ENCODE peak calls at places on chromosome 16, in five cellular contexts. M is K562, X is HepG2, F is GM12878, P is H1. S is an unnamed sample.

GRCh38 chr16:1048442-1049112 is 24.0 kb upstream of the SSTR5 start:
- DNase-seq in M (peak; percentile 87), X (peak; percentile 14), F (no peak), P (peak; percentile 41), S (peak; percentile 68)

GRCh38 chr16:19709381-19710136 is 8.5 kb downstream of the KNOP1 start:
- DNase-seq in M (no peak), X (no peak), F (no peak), P (no peak), S (no peak)

GRCh38 chr16:30561212-30561816 is 3.1 kb upstream of the ZNF764 start:
- DNase-seq in M (no peak), X (no peak), F (no peak), P (no peak), S (no peak)

GRCh38 chr16:14354561-14355351 is 275.3 kb downstream of the PARN start:
- DNase-seq in M (no peak), X (no peak), F (peak; percentile 100), P (no peak), S (no peak)

GRCh38 chr16:4059969-4060368 is 56.3 kb downstream of the ADCY9 start:
- DNase-seq in M (no peak), X (no peak), F (no peak), P (no peak), S (no peak)

GRCh38 chr16:7372095-7372494 is 39.5 kb downstream of the RBFOX1 start:
- DNase-seq in M (no peak), X (no peak), F (no peak), P (no peak), S (no peak)

GRCh38 chr16:70267516-70267915 is 15.8 kb upstream of the EXOSC6 start:
- DNase-seq in M (peak; percentile 38), X (peak; percentile 72), F (no peak), P (no peak), S (peak; percentile 67)

GRCh38 chr16:48158296-48158695 is 2.5 kb upstream of the ABCC12 start:
- DNase-seq in M (no peak), X (peak; percentile 31), F (peak; percentile 48), P (no peak), S (peak; percentile 64)

GRCh38 chr16:84687715-84688114 is 12.1 kb upstream of the USP10 start:
- DNase-seq in M (no peak), X (no peak), F (peak; percentile 76), P (no peak), S (no peak)

GRCh38 chr16:79768594-79768993 is 168.1 kb upstream of the MAF start:
- DNase-seq in M (no peak), X (no peak), F (no peak), P (no peak), S (no peak)

GRCh38 chr16:87552772-87553171 is 49.5 kb upstream of the JPH3 start:
- DNase-seq in M (no peak), X (no peak), F (no peak), P (no peak), S (no peak)

GRCh38 chr16:6571044-6571443 is 761.6 kb upstream of the RBFOX1 start:
- DNase-seq in M (no peak), X (no peak), F (no peak), P (no peak), S (no peak)

GRCh38 chr16:11098601-11099377 is 154.4 kb downstream of the CLEC16A start:
- DNase-seq in M (no peak), X (no peak), F (no peak), P (no peak), S (no peak)
- H3K4me1 ChIP-seq in M (peaks cover 52% of the 10 kb centered on the region), X (peaks cover 22% of the 10 kb centered on the region), F (peaks cover 54% of the 10 kb centered on the region), P (no peaks in the 10 kb centered on the region), S (no peaks in the 10 kb centered on the region)

GRCh38 chr16:89828199-89828869 is at the start of gene SPIRE2:
- DNase-seq in M (peak; percentile 86), X (no peak), F (no peak), P (no peak), S (no peak)
- TF ChIP-seq HDAC2 in M (no peak), X (no peak), F (no peak), P (no peak), S (no peak)

GRCh38 chr16:2971134-2971984 is 2.2 kb downstream of the PAQR4 start:
- DNase-seq in M (no peak), X (no peak), F (no peak), P (no peak), S (no peak)
- H3K4me1 ChIP-seq in M (peaks cover 15% of the 10 kb centered on the region), X (peaks cover 17% of the 10 kb centered on the region), F (peaks cover 13% of the 10 kb centered on the region), P (no peaks in the 10 kb centered on the region), S (peaks cover 17% of the 10 kb centered on the region)

DNA sequence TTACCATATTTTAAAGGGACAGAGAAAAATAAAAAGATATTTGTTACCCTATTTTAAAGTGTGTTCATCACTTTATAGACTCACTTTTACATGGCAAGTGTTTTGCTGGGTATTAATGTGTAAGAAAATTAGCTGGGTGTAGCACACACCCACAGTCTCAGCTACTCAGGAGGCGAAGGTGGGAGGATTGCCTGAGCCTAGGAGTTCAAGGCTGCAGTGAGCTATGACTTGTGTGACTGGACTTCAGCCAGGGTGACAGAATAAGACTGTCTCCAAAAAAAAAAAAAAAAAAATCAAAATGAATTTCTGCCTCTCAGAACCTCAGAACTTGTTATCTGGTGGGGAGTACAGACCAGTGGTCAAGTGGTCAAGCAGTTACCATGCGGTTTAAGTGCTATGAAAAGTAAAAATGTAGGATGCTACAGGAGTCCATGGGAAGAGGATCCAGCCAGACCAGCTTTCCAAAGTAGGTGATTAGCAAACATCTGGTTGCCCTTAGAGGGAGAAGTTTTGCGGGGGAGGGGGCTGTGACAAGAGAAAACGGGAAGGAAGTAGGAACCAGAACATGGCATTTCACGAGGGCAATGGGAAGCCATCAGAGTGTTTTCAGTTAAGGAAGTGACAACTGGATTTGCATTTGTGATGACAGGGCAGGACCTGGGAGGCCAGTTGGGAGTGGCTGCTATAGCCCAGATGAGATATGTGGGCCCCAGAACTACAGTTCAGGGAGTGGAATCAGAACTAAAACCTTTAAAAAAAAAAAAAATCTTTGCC is 13.9 kb downstream of the CNEP1R1 start:
- DNase-seq in M (no peak), X (no peak), F (no peak), P (no peak), S (no peak)
- TF ChIP-seq HDAC2 in M (no peak), X (no peak), F (no peak), P (no peak), S (no peak)

DNA sequence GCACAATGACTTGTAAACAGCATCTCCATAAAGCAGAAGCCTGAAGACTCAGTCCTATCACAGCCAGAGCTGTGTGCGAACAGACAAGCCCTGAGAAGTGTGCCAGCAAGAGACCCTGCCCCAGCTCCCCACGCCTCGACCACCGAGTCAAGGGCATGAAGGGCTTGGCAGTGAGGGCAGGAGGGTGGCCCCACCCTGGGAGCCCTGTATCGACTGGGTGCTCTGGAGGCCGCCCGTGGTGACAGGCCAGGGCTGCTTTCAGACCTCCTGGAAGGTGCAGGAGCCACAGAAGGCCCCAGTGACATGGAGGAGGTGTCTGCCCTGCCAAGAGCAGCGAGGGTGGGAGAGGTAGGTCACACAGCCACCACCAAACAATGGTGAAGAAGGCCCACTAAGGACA is 103.6 kb downstream of the ANKRD11 start:
- DNase-seq in M (no peak), X (no peak), F (no peak), P (no peak), S (no peak)
- H3K4me1 ChIP-seq in M (peaks cover 27% of the 10 kb centered on the region), X (peaks cover 37% of the 10 kb centered on the region), F (peaks cover 9% of the 10 kb centered on the region), P (peaks cover 3% of the 10 kb centered on the region), S (peaks cover 22% of the 10 kb centered on the region)

GRCh38 chr16:68548947-68549346 is 9.9 kb downstream of the ZFP90 start:
- DNase-seq in M (no peak), X (no peak), F (no peak), P (no peak), S (no peak)
- TF ChIP-seq HDAC2 in M (no peak), X (no peak), F (no peak), P (no peak), S (no peak)

DNA sequence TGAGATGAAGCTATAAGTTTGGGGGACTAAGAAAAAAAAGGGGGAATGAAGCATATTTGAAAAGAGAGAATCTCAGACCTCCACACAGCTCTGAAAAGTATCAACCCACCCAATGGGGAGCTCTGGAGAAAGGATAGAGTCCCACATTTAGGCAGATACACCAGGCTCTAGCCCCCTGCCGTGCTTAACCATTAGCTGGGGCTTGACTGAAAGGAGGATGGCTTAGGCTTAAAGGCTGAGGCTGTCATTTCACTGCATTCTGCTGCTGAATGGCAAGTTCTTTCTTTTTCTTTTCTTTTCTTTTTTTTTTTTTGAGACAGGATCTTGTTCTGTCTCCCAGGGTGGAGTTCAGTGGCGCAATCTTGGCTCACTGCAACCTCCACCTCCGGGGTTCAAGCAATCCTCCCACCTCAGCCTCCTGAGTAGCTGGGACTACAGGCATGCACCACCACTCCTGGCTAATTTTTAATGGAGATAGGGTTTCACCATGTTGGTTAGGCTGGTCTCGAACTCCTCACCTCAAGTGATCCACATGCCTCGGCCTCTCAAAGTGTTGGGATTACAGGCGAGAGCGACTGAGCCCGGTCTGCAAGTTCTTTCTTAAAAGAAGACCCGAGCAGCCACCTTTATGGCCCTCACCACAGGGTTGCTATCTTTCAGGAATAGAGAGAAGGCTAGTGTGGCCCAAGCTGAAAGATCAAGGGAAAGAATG is 9.0 kb upstream of the MMP2 start:
- DNase-seq in M (no peak), X (no peak), F (no peak), P (no peak), S (no peak)
- H3K4me1 ChIP-seq in M (no peaks in the 10 kb centered on the region), X (no peaks in the 10 kb centered on the region), F (no peaks in the 10 kb centered on the region), P (peaks cover 4% of the 10 kb centered on the region), S (peaks cover 28% of the 10 kb centered on the region)

S was measured in A549.